ENCODE peak calls at places on chromosomes 13 and 19, in six cellular contexts. One of them, this sample, is unnamed.
A peak's percentile ranks its signal among the peaks of the same experiment; 100 is the strongest.

GRCh38 chr13:90302113-90302512 is 1045.4 kb upstream of the MIR17HG start:
- DNase-seq in cardiac muscle cell: no peak
- DNase-seq in GM13977: no peak
- DNase-seq in AG10803: peak; percentile 68
- DNase-seq in HFFc6: peak; percentile 14
- DNase-seq in astrocyte of the cerebellum: peak; percentile 42
- DNase-seq in this sample: no peak

GRCh38 chr13:100610399-100611347 is 22.1 kb upstream of the GGACT start:
- DNase-seq in cardiac muscle cell: no peak
- DNase-seq in astrocyte of the cerebellum: no peak
- DNase-seq in AG10803: no peak
- DNase-seq in GM13977: no peak
- DNase-seq in HFFc6: no peak
- DNase-seq in this sample: no peak

GRCh38 chr13:110902370-110902769 is 12.5 kb downstream of the ANKRD10 start:
- DNase-seq in AG10803: no peak
- DNase-seq in astrocyte of the cerebellum: no peak
- DNase-seq in HFFc6: no peak
- DNase-seq in cardiac muscle cell: no peak
- DNase-seq in GM13977: no peak
- DNase-seq in this sample: no peak

GRCh38 chr13:75258159-75258782 is 223.7 kb downstream of the TBC1D4 start:
- DNase-seq in astrocyte of the cerebellum: peak; percentile 57
- DNase-seq in GM13977: no peak
- DNase-seq in AG10803: peak; percentile 49
- DNase-seq in HFFc6: peak; percentile 33
- DNase-seq in cardiac muscle cell: peak; percentile 54
- DNase-seq in this sample: no peak

GRCh38 chr19:53897459-53897858 is 11.6 kb upstream of the CACNG7 start:
- DNase-seq in astrocyte of the cerebellum: no peak
- DNase-seq in AG10803: no peak
- DNase-seq in HFFc6: no peak
- DNase-seq in GM13977: no peak
- DNase-seq in cardiac muscle cell: no peak
- DNase-seq in this sample: no peak

GRCh38 chr13:30000373-30000770 is 150.0 kb upstream of the UBL3 start:
- DNase-seq in cardiac muscle cell: no peak
- DNase-seq in astrocyte of the cerebellum: no peak
- DNase-seq in AG10803: no peak
- DNase-seq in GM13977: no peak
- DNase-seq in HFFc6: no peak
- DNase-seq in this sample: no peak

GRCh38 chr13:59861676-59862075 is 302.1 kb downstream of the DIAPH3 start:
- DNase-seq in HFFc6: no peak
- DNase-seq in AG10803: no peak
- DNase-seq in astrocyte of the cerebellum: no peak
- DNase-seq in GM13977: no peak
- DNase-seq in cardiac muscle cell: no peak
- DNase-seq in this sample: no peak

GRCh38 chr19:32599736-32600157 is 18.8 kb downstream of the PDCD5 start:
- DNase-seq in astrocyte of the cerebellum: peak; percentile 52
- DNase-seq in AG10803: peak; percentile 70
- DNase-seq in cardiac muscle cell: peak; percentile 63
- DNase-seq in HFFc6: peak; percentile 59
- DNase-seq in GM13977: peak; percentile 67
- DNase-seq in this sample: peak; percentile 25

GRCh38 chr13:44040070-44040753 is 160.5 kb downstream of the LACC1 start:
- DNase-seq in GM13977: no peak
- DNase-seq in HFFc6: no peak
- DNase-seq in astrocyte of the cerebellum: no peak
- DNase-seq in AG10803: no peak
- DNase-seq in cardiac muscle cell: no peak
- DNase-seq in this sample: no peak

GRCh38 chr19:29371766-29372415 is 153.9 kb upstream of the VSTM2B start:
- DNase-seq in cardiac muscle cell: no peak
- DNase-seq in HFFc6: no peak
- DNase-seq in AG10803: no peak
- DNase-seq in astrocyte of the cerebellum: no peak
- DNase-seq in GM13977: no peak
- DNase-seq in this sample: no peak

GRCh38 chr13:99528547-99528946 is 27.3 kb downstream of the TM9SF2 start:
- DNase-seq in astrocyte of the cerebellum: no peak
- DNase-seq in AG10803: no peak
- DNase-seq in GM13977: peak; percentile 53
- DNase-seq in cardiac muscle cell: peak; percentile 43
- DNase-seq in HFFc6: no peak
- DNase-seq in this sample: no peak

GRCh38 chr13:96068729-96069128 is 15.5 kb upstream of the UGGT2 start:
- DNase-seq in GM13977: no peak
- DNase-seq in astrocyte of the cerebellum: no peak
- DNase-seq in cardiac muscle cell: no peak
- DNase-seq in AG10803: no peak
- DNase-seq in HFFc6: no peak
- DNase-seq in this sample: no peak

GRCh38 chr19:1481224-1481892 is 2.3 kb upstream of the C19orf25 start:
- DNase-seq in cardiac muscle cell: no peak
- DNase-seq in AG10803: no peak
- DNase-seq in astrocyte of the cerebellum: no peak
- DNase-seq in HFFc6: no peak
- DNase-seq in GM13977: peak; percentile 21
- DNase-seq in this sample: no peak

GRCh38 chr13:36858285-36858684 is 39.3 kb downstream of the RFXAP start:
- DNase-seq in GM13977: peak; percentile 28
- DNase-seq in AG10803: peak; percentile 64
- DNase-seq in astrocyte of the cerebellum: peak; percentile 40
- DNase-seq in HFFc6: peak; percentile 58
- DNase-seq in cardiac muscle cell: peak; percentile 80
- DNase-seq in this sample: no peak

GRCh38 chr19:55383279-55383788 is 758 bp downstream of the TMEM238 start:
- DNase-seq in astrocyte of the cerebellum: no peak
- DNase-seq in HFFc6: no peak
- DNase-seq in AG10803: no peak
- DNase-seq in GM13977: no peak
- DNase-seq in cardiac muscle cell: no peak
- DNase-seq in this sample: peak; percentile 30

GRCh38 chr13:50915562-50915961 is 6.0 kb downstream of the RNASEH2B start:
- DNase-seq in HFFc6: no peak
- DNase-seq in cardiac muscle cell: no peak
- DNase-seq in AG10803: no peak
- DNase-seq in astrocyte of the cerebellum: no peak
- DNase-seq in GM13977: no peak
- DNase-seq in this sample: no peak

GRCh38 chr19:33177417-33177976 is 16.6 kb upstream of the LRP3 start:
- DNase-seq in AG10803: no peak
- DNase-seq in HFFc6: no peak
- DNase-seq in GM13977: peak; percentile 61
- DNase-seq in astrocyte of the cerebellum: peak; percentile 24
- DNase-seq in cardiac muscle cell: peak; percentile 79
- DNase-seq in this sample: no peak

GRCh38 chr13:111115051-111115840 is at the start of gene ARHGEF7:
- DNase-seq in HFFc6: no peak
- DNase-seq in astrocyte of the cerebellum: no peak
- DNase-seq in AG10803: no peak
- DNase-seq in GM13977: peak; percentile 65
- DNase-seq in cardiac muscle cell: peak; percentile 46
- DNase-seq in this sample: no peak

GRCh38 chr19:54790711-54791110 is 12.7 kb upstream of the KIR2DL4 start:
- DNase-seq in AG10803: no peak
- DNase-seq in astrocyte of the cerebellum: no peak
- DNase-seq in HFFc6: no peak
- DNase-seq in GM13977: no peak
- DNase-seq in cardiac muscle cell: no peak
- DNase-seq in this sample: no peak

GRCh38 chr19:32471095-32471494 is 65.5 kb downstream of the DPY19L3 start:
- DNase-seq in GM13977: no peak
- DNase-seq in astrocyte of the cerebellum: no peak
- DNase-seq in AG10803: no peak
- DNase-seq in HFFc6: no peak
- DNase-seq in cardiac muscle cell: no peak
- DNase-seq in this sample: no peak

GRCh38 chr13:83153833-83154232 is 728.4 kb downstream of the SLITRK1 start:
- DNase-seq in AG10803: no peak
- DNase-seq in HFFc6: no peak
- DNase-seq in GM13977: no peak
- DNase-seq in astrocyte of the cerebellum: no peak
- DNase-seq in cardiac muscle cell: no peak
- DNase-seq in this sample: no peak

GRCh38 chr19:13053238-13053637 is 49.4 kb downstream of the LYL1 start:
- DNase-seq in astrocyte of the cerebellum: no peak
- DNase-seq in GM13977: no peak
- DNase-seq in cardiac muscle cell: no peak
- DNase-seq in HFFc6: no peak
- DNase-seq in AG10803: peak; percentile 79
- DNase-seq in this sample: no peak

GRCh38 chr19:4539697-4540581 is at the start of gene LRG1:
- DNase-seq in astrocyte of the cerebellum: no peak
- DNase-seq in GM13977: peak; percentile 69
- DNase-seq in HFFc6: no peak
- DNase-seq in cardiac muscle cell: no peak
- DNase-seq in AG10803: no peak
- DNase-seq in this sample: peak; percentile 88

GRCh38 chr13:41107584-41108014 is 25.0 kb downstream of the KBTBD6 start:
- DNase-seq in astrocyte of the cerebellum: no peak
- DNase-seq in HFFc6: no peak
- DNase-seq in cardiac muscle cell: no peak
- DNase-seq in GM13977: no peak
- DNase-seq in AG10803: no peak
- DNase-seq in this sample: no peak

GRCh38 chr13:35534343-35534742 is 57.9 kb upstream of the MAB21L1 start:
- DNase-seq in cardiac muscle cell: peak; percentile 12
- DNase-seq in astrocyte of the cerebellum: no peak
- DNase-seq in GM13977: no peak
- DNase-seq in HFFc6: no peak
- DNase-seq in AG10803: no peak
- DNase-seq in this sample: no peak

GRCh38 chr13:98480915-98481510 is 95.9 kb downstream of the STK24 start:
- DNase-seq in cardiac muscle cell: peak; percentile 15
- DNase-seq in HFFc6: peak; percentile 38
- DNase-seq in AG10803: peak; percentile 25
- DNase-seq in astrocyte of the cerebellum: no peak
- DNase-seq in GM13977: peak; percentile 69
- DNase-seq in this sample: peak; percentile 46

GRCh38 chr13:25469179-25469545 is 97.4 kb downstream of the ATP8A2 start:
- DNase-seq in astrocyte of the cerebellum: no peak
- DNase-seq in AG10803: no peak
- DNase-seq in GM13977: no peak
- DNase-seq in HFFc6: no peak
- DNase-seq in cardiac muscle cell: no peak
- DNase-seq in this sample: no peak

GRCh38 chr13:113820813-113821651 is 42.8 kb downstream of the GAS6 start:
- DNase-seq in AG10803: peak; percentile 99
- DNase-seq in GM13977: no peak
- DNase-seq in astrocyte of the cerebellum: peak; percentile 95
- DNase-seq in cardiac muscle cell: no peak
- DNase-seq in HFFc6: peak; percentile 99
- DNase-seq in this sample: peak; percentile 63

GRCh38 chr19:57887195-57887941 is 1.5 kb downstream of the ZNF814 start:
- DNase-seq in HFFc6: no peak
- DNase-seq in astrocyte of the cerebellum: no peak
- DNase-seq in GM13977: no peak
- DNase-seq in AG10803: no peak
- DNase-seq in cardiac muscle cell: peak; percentile 50
- DNase-seq in this sample: peak; percentile 12
- TF ChIP-seq CTCF in HFFc6: no peak
- TF ChIP-seq CTCF in astrocyte of the cerebellum: no peak
- TF ChIP-seq CTCF in GM13977: no peak
- TF ChIP-seq CTCF in AG10803: no peak
- TF ChIP-seq CTCF in cardiac muscle cell: no peak
- TF ChIP-seq CTCF in this sample: no peak

GRCh38 chr19:6126335-6126974 is 9.0 kb upstream of the ACSBG2 start:
- DNase-seq in astrocyte of the cerebellum: peak; percentile 35
- DNase-seq in cardiac muscle cell: peak; percentile 41
- DNase-seq in GM13977: peak; percentile 67
- DNase-seq in AG10803: peak; percentile 67
- DNase-seq in HFFc6: peak; percentile 58
- DNase-seq in this sample: no peak
- TF ChIP-seq CTCF in astrocyte of the cerebellum: peak; percentile 41
- TF ChIP-seq CTCF in cardiac muscle cell: peak; percentile 38
- TF ChIP-seq CTCF in GM13977: peak; percentile 66
- TF ChIP-seq CTCF in AG10803: peak; percentile 48
- TF ChIP-seq CTCF in HFFc6: peak; percentile 53
- TF ChIP-seq CTCF in this sample: peak; percentile 11

GRCh38 chr19:49056101-49056901 is 1.2 kb downstream of the CGB7 start:
- DNase-seq in HFFc6: no peak
- DNase-seq in AG10803: peak; percentile 37
- DNase-seq in GM13977: peak; percentile 90
- DNase-seq in cardiac muscle cell: peak; percentile 69
- DNase-seq in astrocyte of the cerebellum: no peak
- DNase-seq in this sample: peak; percentile 65
- TF ChIP-seq CTCF in HFFc6: peak; percentile 67
- TF ChIP-seq CTCF in AG10803: peak; percentile 31
- TF ChIP-seq CTCF in GM13977: peak; percentile 14
- TF ChIP-seq CTCF in cardiac muscle cell: peak; percentile 31
- TF ChIP-seq CTCF in astrocyte of the cerebellum: peak; percentile 30
- TF ChIP-seq CTCF in this sample: peak; percentile 23

GRCh38 chr19:3224346-3225325 is at the start of gene CELF5:
- DNase-seq in astrocyte of the cerebellum: no peak
- DNase-seq in GM13977: peak; percentile 91
- DNase-seq in AG10803: peak; percentile 11
- DNase-seq in HFFc6: no peak
- DNase-seq in cardiac muscle cell: peak; percentile 81
- DNase-seq in this sample: peak; percentile 53
- TF ChIP-seq CTCF in astrocyte of the cerebellum: peak; percentile 22
- TF ChIP-seq CTCF in GM13977: peak; percentile 74
- TF ChIP-seq CTCF in AG10803: no peak
- TF ChIP-seq CTCF in HFFc6: peak; percentile 75
- TF ChIP-seq CTCF in cardiac muscle cell: no peak
- TF ChIP-seq CTCF in this sample: peak; percentile 21

GRCh38 chr13:112661291-112661690 is 28.5 kb upstream of the ATP11A start:
- DNase-seq in cardiac muscle cell: no peak
- DNase-seq in HFFc6: no peak
- DNase-seq in AG10803: no peak
- DNase-seq in astrocyte of the cerebellum: no peak
- DNase-seq in GM13977: no peak
- DNase-seq in this sample: no peak
- TF ChIP-seq CTCF in cardiac muscle cell: no peak
- TF ChIP-seq CTCF in HFFc6: no peak
- TF ChIP-seq CTCF in AG10803: no peak
- TF ChIP-seq CTCF in astrocyte of the cerebellum: no peak
- TF ChIP-seq CTCF in GM13977: no peak
- TF ChIP-seq CTCF in this sample: no peak

GRCh38 chr13:92717857-92718256 is 508.8 kb upstream of the GPC6 start:
- DNase-seq in AG10803: no peak
- DNase-seq in GM13977: no peak
- DNase-seq in astrocyte of the cerebellum: no peak
- DNase-seq in cardiac muscle cell: no peak
- DNase-seq in HFFc6: no peak
- DNase-seq in this sample: no peak

GRCh38 chr13:92721610-92722009 is 505.0 kb upstream of the GPC6 start:
- DNase-seq in GM13977: no peak
- DNase-seq in HFFc6: no peak
- DNase-seq in astrocyte of the cerebellum: no peak
- DNase-seq in cardiac muscle cell: no peak
- DNase-seq in AG10803: no peak
- DNase-seq in this sample: no peak

GRCh38 chr13:92719868-92720267 is 506.7 kb upstream of the GPC6 start:
- DNase-seq in GM13977: no peak
- DNase-seq in astrocyte of the cerebellum: no peak
- DNase-seq in AG10803: no peak
- DNase-seq in cardiac muscle cell: peak; percentile 26
- DNase-seq in HFFc6: no peak
- DNase-seq in this sample: no peak

GRCh38 chr13:92716749-92717148 is 509.9 kb upstream of the GPC6 start:
- DNase-seq in astrocyte of the cerebellum: peak; percentile 13
- DNase-seq in cardiac muscle cell: no peak
- DNase-seq in HFFc6: peak; percentile 8
- DNase-seq in GM13977: no peak
- DNase-seq in AG10803: peak; percentile 16
- DNase-seq in this sample: no peak
- TF ChIP-seq CTCF in astrocyte of the cerebellum: peak; percentile 27
- TF ChIP-seq CTCF in cardiac muscle cell: peak; percentile 46
- TF ChIP-seq CTCF in HFFc6: peak; percentile 36
- TF ChIP-seq CTCF in GM13977: no peak
- TF ChIP-seq CTCF in AG10803: peak; percentile 49
- TF ChIP-seq CTCF in this sample: no peak